ENCODE peak calls at places on chromosomes 3 and 15, in ten cellular contexts. One of them, this sample, is unnamed.

GRCh38 chr3:196666001-196666867 is 26.7 kb downstream of the NRROS start:
- DNase-seq in neuronal stem cell: peak; percentile 85
- DNase-seq in stomach: no peak
- DNase-seq in psoas muscle: no peak
- DNase-seq in OCI-LY7: no peak
- DNase-seq in adrenal gland: no peak
- DNase-seq in CD4-positive, CD25-positive, alpha-beta regulatory T cell: no peak
- DNase-seq in CD4-positive, alpha-beta T cell: no peak
- DNase-seq in left lung: no peak
- DNase-seq in colonic mucosa: no peak
- DNase-seq in this sample: peak; percentile 46

GRCh38 chr3:160129459-160130061 is 95.7 kb upstream of the C3orf80 start:
- DNase-seq in neuronal stem cell: no peak
- DNase-seq in stomach: no peak
- DNase-seq in psoas muscle: no peak
- DNase-seq in OCI-LY7: no peak
- DNase-seq in adrenal gland: no peak
- DNase-seq in CD4-positive, CD25-positive, alpha-beta regulatory T cell: no peak
- DNase-seq in CD4-positive, alpha-beta T cell: no peak
- DNase-seq in left lung: no peak
- DNase-seq in colonic mucosa: no peak
- DNase-seq in this sample: peak; percentile 75

GRCh38 chr3:113136071-113136470 is 75.3 kb upstream of the BOC start:
- DNase-seq in neuronal stem cell: no peak
- DNase-seq in stomach: no peak
- DNase-seq in psoas muscle: no peak
- DNase-seq in OCI-LY7: peak; percentile 36
- DNase-seq in adrenal gland: no peak
- DNase-seq in CD4-positive, CD25-positive, alpha-beta regulatory T cell: no peak
- DNase-seq in CD4-positive, alpha-beta T cell: no peak
- DNase-seq in left lung: no peak
- DNase-seq in colonic mucosa: no peak
- DNase-seq in this sample: peak; percentile 36

GRCh38 chr3:51375571-51375970 is 9.5 kb upstream of the MANF start:
- DNase-seq in neuronal stem cell: no peak
- DNase-seq in stomach: no peak
- DNase-seq in psoas muscle: no peak
- DNase-seq in OCI-LY7: no peak
- DNase-seq in adrenal gland: no peak
- DNase-seq in CD4-positive, CD25-positive, alpha-beta regulatory T cell: no peak
- DNase-seq in CD4-positive, alpha-beta T cell: no peak
- DNase-seq in left lung: no peak
- DNase-seq in colonic mucosa: no peak
- DNase-seq in this sample: no peak

GRCh38 chr15:90642464-90643300 is 74.5 kb upstream of the BLM start:
- DNase-seq in neuronal stem cell: no peak
- DNase-seq in stomach: no peak
- DNase-seq in psoas muscle: no peak
- DNase-seq in OCI-LY7: peak; percentile 46
- DNase-seq in adrenal gland: no peak
- DNase-seq in CD4-positive, CD25-positive, alpha-beta regulatory T cell: no peak
- DNase-seq in CD4-positive, alpha-beta T cell: no peak
- DNase-seq in left lung: no peak
- DNase-seq in colonic mucosa: no peak
- DNase-seq in this sample: no peak

GRCh38 chr15:90354986-90355385 is 2.9 kb downstream of the ZNF774 start:
- DNase-seq in neuronal stem cell: no peak
- DNase-seq in stomach: no peak
- DNase-seq in psoas muscle: no peak
- DNase-seq in OCI-LY7: no peak
- DNase-seq in adrenal gland: no peak
- DNase-seq in CD4-positive, CD25-positive, alpha-beta regulatory T cell: no peak
- DNase-seq in CD4-positive, alpha-beta T cell: no peak
- DNase-seq in left lung: no peak
- DNase-seq in colonic mucosa: no peak
- DNase-seq in this sample: no peak

GRCh38 chr3:126828306-126828705 is 124.3 kb downstream of the CHCHD6 start:
- DNase-seq in neuronal stem cell: no peak
- DNase-seq in stomach: no peak
- DNase-seq in psoas muscle: peak; percentile 67
- DNase-seq in OCI-LY7: no peak
- DNase-seq in adrenal gland: no peak
- DNase-seq in CD4-positive, CD25-positive, alpha-beta regulatory T cell: no peak
- DNase-seq in CD4-positive, alpha-beta T cell: no peak
- DNase-seq in left lung: no peak
- DNase-seq in colonic mucosa: no peak
- DNase-seq in this sample: no peak

GRCh38 chr15:63461230-63461629 is 43.2 kb upstream of the USP3 start:
- DNase-seq in neuronal stem cell: no peak
- DNase-seq in stomach: peak; percentile 61
- DNase-seq in psoas muscle: no peak
- DNase-seq in OCI-LY7: no peak
- DNase-seq in adrenal gland: no peak
- DNase-seq in CD4-positive, CD25-positive, alpha-beta regulatory T cell: no peak
- DNase-seq in CD4-positive, alpha-beta T cell: no peak
- DNase-seq in left lung: no peak
- DNase-seq in colonic mucosa: no peak
- DNase-seq in this sample: no peak

GRCh38 chr3:155154255-155154654 is 74.1 kb downstream of the MME start:
- DNase-seq in neuronal stem cell: no peak
- DNase-seq in stomach: no peak
- DNase-seq in psoas muscle: no peak
- DNase-seq in OCI-LY7: no peak
- DNase-seq in adrenal gland: no peak
- DNase-seq in CD4-positive, CD25-positive, alpha-beta regulatory T cell: no peak
- DNase-seq in CD4-positive, alpha-beta T cell: no peak
- DNase-seq in left lung: no peak
- DNase-seq in colonic mucosa: no peak
- DNase-seq in this sample: no peak

GRCh38 chr15:37208475-37209363 is 108.4 kb upstream of the MEIS2 start:
- DNase-seq in neuronal stem cell: no peak
- DNase-seq in stomach: no peak
- DNase-seq in psoas muscle: no peak
- DNase-seq in OCI-LY7: no peak
- DNase-seq in adrenal gland: no peak
- DNase-seq in CD4-positive, CD25-positive, alpha-beta regulatory T cell: no peak
- DNase-seq in CD4-positive, alpha-beta T cell: no peak
- DNase-seq in left lung: peak; percentile 3
- DNase-seq in colonic mucosa: no peak
- DNase-seq in this sample: no peak

GRCh38 chr3:18134386-18135082 is 290.6 kb downstream of the SATB1 start:
- DNase-seq in neuronal stem cell: peak; percentile 9
- DNase-seq in stomach: no peak
- DNase-seq in psoas muscle: no peak
- DNase-seq in OCI-LY7: no peak
- DNase-seq in adrenal gland: no peak
- DNase-seq in CD4-positive, CD25-positive, alpha-beta regulatory T cell: no peak
- DNase-seq in CD4-positive, alpha-beta T cell: no peak
- DNase-seq in left lung: no peak
- DNase-seq in colonic mucosa: no peak
- DNase-seq in this sample: peak; percentile 33

GRCh38 chr15:39171944-39172368 is 408.9 kb upstream of the THBS1 start:
- DNase-seq in neuronal stem cell: peak; percentile 59
- DNase-seq in stomach: peak; percentile 56
- DNase-seq in psoas muscle: peak; percentile 40
- DNase-seq in OCI-LY7: no peak
- DNase-seq in adrenal gland: peak; percentile 43
- DNase-seq in CD4-positive, CD25-positive, alpha-beta regulatory T cell: no peak
- DNase-seq in CD4-positive, alpha-beta T cell: no peak
- DNase-seq in left lung: no peak
- DNase-seq in colonic mucosa: peak; percentile 54
- DNase-seq in this sample: peak; percentile 94

GRCh38 chr15:36172970-36173369 is 406.5 kb upstream of the CDIN1 start:
- DNase-seq in neuronal stem cell: no peak
- DNase-seq in stomach: no peak
- DNase-seq in psoas muscle: no peak
- DNase-seq in OCI-LY7: no peak
- DNase-seq in adrenal gland: no peak
- DNase-seq in CD4-positive, CD25-positive, alpha-beta regulatory T cell: no peak
- DNase-seq in CD4-positive, alpha-beta T cell: no peak
- DNase-seq in left lung: no peak
- DNase-seq in colonic mucosa: no peak
- DNase-seq in this sample: no peak

GRCh38 chr3:50321146-50321843 is 1.2 kb downstream of the HYAL2 start:
- DNase-seq in neuronal stem cell: peak; percentile 92
- DNase-seq in stomach: peak; percentile 92
- DNase-seq in psoas muscle: peak; percentile 92
- DNase-seq in OCI-LY7: peak; percentile 92
- DNase-seq in adrenal gland: peak; percentile 90
- DNase-seq in CD4-positive, CD25-positive, alpha-beta regulatory T cell: peak; percentile 85
- DNase-seq in CD4-positive, alpha-beta T cell: peak; percentile 72
- DNase-seq in left lung: peak; percentile 96
- DNase-seq in colonic mucosa: peak; percentile 89
- DNase-seq in this sample: peak; percentile 78

GRCh38 chr3:81723732-81724313 is 37.6 kb downstream of the GBE1 start:
- DNase-seq in neuronal stem cell: no peak
- DNase-seq in stomach: no peak
- DNase-seq in psoas muscle: no peak
- DNase-seq in OCI-LY7: no peak
- DNase-seq in adrenal gland: peak; percentile 46
- DNase-seq in CD4-positive, CD25-positive, alpha-beta regulatory T cell: no peak
- DNase-seq in CD4-positive, alpha-beta T cell: no peak
- DNase-seq in left lung: no peak
- DNase-seq in colonic mucosa: no peak
- DNase-seq in this sample: peak; percentile 5
- H3K27ac ChIP-seq in neuronal stem cell: no peak overlapping the region
- H3K27ac ChIP-seq in stomach: no peak overlapping the region
- H3K27ac ChIP-seq in psoas muscle: peak overlapping the region; percentile 59
- H3K27ac ChIP-seq in OCI-LY7: no peak overlapping the region
- H3K27ac ChIP-seq in adrenal gland: peak overlapping the region; percentile 32
- H3K27ac ChIP-seq in CD4-positive, CD25-positive, alpha-beta regulatory T cell: no peak overlapping the region
- H3K27ac ChIP-seq in CD4-positive, alpha-beta T cell: no peak overlapping the region
- H3K27ac ChIP-seq in left lung: no peak overlapping the region
- H3K27ac ChIP-seq in colonic mucosa: no peak overlapping the region
- H3K27ac ChIP-seq in this sample: no peak overlapping the region

DNA sequence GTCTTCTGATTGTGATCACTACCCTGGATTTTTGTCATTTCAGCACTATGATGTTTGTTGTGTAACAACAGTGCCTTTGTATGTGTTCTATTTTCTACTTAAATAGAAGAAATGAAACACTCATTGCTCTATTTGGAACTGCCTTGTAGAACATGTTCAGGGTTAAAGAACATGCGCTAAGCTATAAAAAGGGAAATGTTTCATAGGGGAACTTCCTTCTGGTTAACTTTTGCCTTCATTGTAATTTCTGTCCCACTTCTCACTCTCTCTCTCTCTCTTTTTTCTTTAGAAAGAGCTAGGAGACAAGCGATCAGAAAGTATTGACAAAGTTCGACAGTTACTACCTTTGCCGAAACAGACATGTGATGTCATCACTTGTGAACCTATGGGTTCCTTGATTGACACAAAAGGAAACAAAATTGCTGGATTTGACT is at the start of gene P2RY12:
- DNase-seq in neuronal stem cell: no peak
- DNase-seq in stomach: no peak
- DNase-seq in psoas muscle: no peak
- DNase-seq in OCI-LY7: peak; percentile 35
- DNase-seq in adrenal gland: no peak
- DNase-seq in CD4-positive, CD25-positive, alpha-beta regulatory T cell: no peak
- DNase-seq in CD4-positive, alpha-beta T cell: no peak
- DNase-seq in left lung: no peak
- DNase-seq in colonic mucosa: no peak
- DNase-seq in this sample: no peak
- H3K27ac ChIP-seq in neuronal stem cell: no peak within 1 kb of the TSS
- H3K27ac ChIP-seq in stomach: no peak within 1 kb of the TSS
- H3K27ac ChIP-seq in psoas muscle: no peak within 1 kb of the TSS
- H3K27ac ChIP-seq in OCI-LY7: peak within 1 kb of the TSS; percentile 73
- H3K27ac ChIP-seq in adrenal gland: no peak within 1 kb of the TSS
- H3K27ac ChIP-seq in CD4-positive, CD25-positive, alpha-beta regulatory T cell: no peak within 1 kb of the TSS
- H3K27ac ChIP-seq in CD4-positive, alpha-beta T cell: no peak within 1 kb of the TSS
- H3K27ac ChIP-seq in left lung: peak within 1 kb of the TSS; percentile 78
- H3K27ac ChIP-seq in colonic mucosa: peak within 1 kb of the TSS; percentile 18
- H3K27ac ChIP-seq in this sample: no peak within 1 kb of the TSS

DNA sequence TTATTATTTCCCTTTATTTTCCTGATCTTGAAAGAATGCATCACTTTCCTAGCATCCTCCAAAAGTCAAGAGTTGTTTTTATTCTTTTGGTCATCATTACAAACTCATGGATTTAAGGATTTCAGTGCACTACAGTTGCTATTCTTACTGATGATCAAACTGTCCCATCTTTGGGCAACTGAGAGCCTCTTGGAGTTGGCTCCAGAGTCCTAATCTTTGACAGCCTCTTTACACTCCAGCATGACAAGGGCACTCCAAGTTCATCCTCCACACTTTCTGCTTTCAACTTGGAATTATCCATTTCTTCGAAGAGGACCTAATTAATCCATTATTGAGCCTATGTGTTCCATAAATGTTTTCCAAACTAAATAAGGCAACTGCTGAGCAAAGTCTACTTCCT is 5.7 kb downstream of the UACA start:
- DNase-seq in neuronal stem cell: no peak
- DNase-seq in stomach: no peak
- DNase-seq in psoas muscle: no peak
- DNase-seq in OCI-LY7: no peak
- DNase-seq in adrenal gland: no peak
- DNase-seq in CD4-positive, CD25-positive, alpha-beta regulatory T cell: no peak
- DNase-seq in CD4-positive, alpha-beta T cell: no peak
- DNase-seq in left lung: no peak
- DNase-seq in colonic mucosa: no peak
- DNase-seq in this sample: no peak
- H3K27ac ChIP-seq in neuronal stem cell: no peak overlapping the region
- H3K27ac ChIP-seq in stomach: no peak overlapping the region
- H3K27ac ChIP-seq in psoas muscle: peak overlapping the region; percentile 0
- H3K27ac ChIP-seq in OCI-LY7: no peak overlapping the region
- H3K27ac ChIP-seq in adrenal gland: no peak overlapping the region
- H3K27ac ChIP-seq in CD4-positive, CD25-positive, alpha-beta regulatory T cell: no peak overlapping the region
- H3K27ac ChIP-seq in CD4-positive, alpha-beta T cell: no peak overlapping the region
- H3K27ac ChIP-seq in left lung: no peak overlapping the region
- H3K27ac ChIP-seq in colonic mucosa: no peak overlapping the region
- H3K27ac ChIP-seq in this sample: no peak overlapping the region

GRCh38 chr15:48395532-48396011 is 64.3 kb downstream of the DUT start:
- DNase-seq in neuronal stem cell: no peak
- DNase-seq in stomach: no peak
- DNase-seq in psoas muscle: peak; percentile 86
- DNase-seq in OCI-LY7: no peak
- DNase-seq in adrenal gland: no peak
- DNase-seq in CD4-positive, CD25-positive, alpha-beta regulatory T cell: no peak
- DNase-seq in CD4-positive, alpha-beta T cell: no peak
- DNase-seq in left lung: no peak
- DNase-seq in colonic mucosa: no peak
- DNase-seq in this sample: peak; percentile 40

GRCh38 chr15:48392356-48392755 is 61.1 kb downstream of the DUT start:
- DNase-seq in neuronal stem cell: no peak
- DNase-seq in stomach: no peak
- DNase-seq in psoas muscle: peak; percentile 55
- DNase-seq in OCI-LY7: no peak
- DNase-seq in adrenal gland: peak; percentile 54
- DNase-seq in CD4-positive, CD25-positive, alpha-beta regulatory T cell: no peak
- DNase-seq in CD4-positive, alpha-beta T cell: no peak
- DNase-seq in left lung: no peak
- DNase-seq in colonic mucosa: peak; percentile 25
- DNase-seq in this sample: no peak

GRCh38 chr15:48391950-48392349 is 60.7 kb downstream of the DUT start:
- DNase-seq in neuronal stem cell: no peak
- DNase-seq in stomach: no peak
- DNase-seq in psoas muscle: no peak
- DNase-seq in OCI-LY7: no peak
- DNase-seq in adrenal gland: no peak
- DNase-seq in CD4-positive, CD25-positive, alpha-beta regulatory T cell: no peak
- DNase-seq in CD4-positive, alpha-beta T cell: no peak
- DNase-seq in left lung: no peak
- DNase-seq in colonic mucosa: no peak
- DNase-seq in this sample: no peak

GRCh38 chr15:48394172-48394571 is 62.9 kb downstream of the DUT start:
- DNase-seq in neuronal stem cell: no peak
- DNase-seq in stomach: peak; percentile 83
- DNase-seq in psoas muscle: peak; percentile 41
- DNase-seq in OCI-LY7: no peak
- DNase-seq in adrenal gland: no peak
- DNase-seq in CD4-positive, CD25-positive, alpha-beta regulatory T cell: no peak
- DNase-seq in CD4-positive, alpha-beta T cell: no peak
- DNase-seq in left lung: no peak
- DNase-seq in colonic mucosa: peak; percentile 27
- DNase-seq in this sample: no peak

GRCh38 chr15:48393650-48394049 is 62.4 kb downstream of the DUT start:
- DNase-seq in neuronal stem cell: no peak
- DNase-seq in stomach: peak; percentile 81
- DNase-seq in psoas muscle: peak; percentile 25
- DNase-seq in OCI-LY7: no peak
- DNase-seq in adrenal gland: no peak
- DNase-seq in CD4-positive, CD25-positive, alpha-beta regulatory T cell: no peak
- DNase-seq in CD4-positive, alpha-beta T cell: no peak
- DNase-seq in left lung: no peak
- DNase-seq in colonic mucosa: peak; percentile 54
- DNase-seq in this sample: no peak
- H3K27ac ChIP-seq in neuronal stem cell: no peak overlapping the region
- H3K27ac ChIP-seq in stomach: peak overlapping the region; percentile 69
- H3K27ac ChIP-seq in psoas muscle: no peak overlapping the region
- H3K27ac ChIP-seq in OCI-LY7: no peak overlapping the region
- H3K27ac ChIP-seq in adrenal gland: no peak overlapping the region
- H3K27ac ChIP-seq in CD4-positive, CD25-positive, alpha-beta regulatory T cell: no peak overlapping the region
- H3K27ac ChIP-seq in CD4-positive, alpha-beta T cell: no peak overlapping the region
- H3K27ac ChIP-seq in left lung: no peak overlapping the region
- H3K27ac ChIP-seq in colonic mucosa: no peak overlapping the region
- H3K27ac ChIP-seq in this sample: no peak overlapping the region